ENCODE peak calls at places on chromosomes 1 and 21, in four cellular contexts. One of them, this sample, is unnamed.

GRCh38 chr1:18347559-18347958 is 133.2 kb upstream of the KLHDC7A start:
- DNase-seq in HepG2: no peak
- DNase-seq in GM12878: no peak
- DNase-seq in K562: no peak
- DNase-seq in this sample: no peak

GRCh38 chr1:56573311-56573710 is 6.1 kb downstream of the PLPP3 start:
- DNase-seq in GM12878: no peak
- DNase-seq in HepG2: no peak
- DNase-seq in K562: no peak
- DNase-seq in this sample: no peak

GRCh38 chr1:212167098-212167497 is 118.1 kb upstream of the PPP2R5A start:
- DNase-seq in GM12878: no peak
- DNase-seq in HepG2: no peak
- DNase-seq in K562: peak
- DNase-seq in this sample: no peak

GRCh38 chr1:11414921-11415538 is 63.9 kb upstream of the DISP3 start:
- DNase-seq in GM12878: no peak
- DNase-seq in K562: peak
- DNase-seq in HepG2: no peak
- DNase-seq in this sample: no peak

GRCh38 chr1:4960782-4961475 is 306.5 kb downstream of the AJAP1 start:
- DNase-seq in GM12878: no peak
- DNase-seq in HepG2: no peak
- DNase-seq in K562: no peak
- DNase-seq in this sample: no peak

GRCh38 chr1:234925440-234926251 is 203.0 kb downstream of the TOMM20 start:
- DNase-seq in K562: no peak
- DNase-seq in GM12878: peak
- DNase-seq in HepG2: peak
- DNase-seq in this sample: no peak

GRCh38 chr21:33406493-33406892 is 3.3 kb downstream of the IFNGR2 start:
- DNase-seq in HepG2: no peak
- DNase-seq in K562: no peak
- DNase-seq in GM12878: no peak
- DNase-seq in this sample: no peak

GRCh38 chr1:189899686-189900495 is 577.8 kb downstream of the BRINP3 start:
- DNase-seq in HepG2: no peak
- DNase-seq in GM12878: no peak
- DNase-seq in K562: no peak
- DNase-seq in this sample: no peak

GRCh38 chr1:1231400-1232223 is at the start of gene SDF4:
- DNase-seq in GM12878: peak
- DNase-seq in K562: peak
- DNase-seq in HepG2: peak
- DNase-seq in this sample: peak

GRCh38 chr1:1232224-1232800 is at the start of gene B3GALT6:
- DNase-seq in GM12878: no peak
- DNase-seq in HepG2: no peak
- DNase-seq in K562: no peak
- DNase-seq in this sample: no peak

GRCh38 chr1:1228596-1229321 is 3.0 kb downstream of the SDF4 start:
- DNase-seq in HepG2: no peak
- DNase-seq in GM12878: no peak
- DNase-seq in K562: no peak
- DNase-seq in this sample: no peak

GRCh38 chr1:1229770-1230169 is 2.0 kb downstream of the SDF4 start:
- DNase-seq in HepG2: no peak
- DNase-seq in K562: no peak
- DNase-seq in GM12878: no peak
- DNase-seq in this sample: no peak

DNA sequence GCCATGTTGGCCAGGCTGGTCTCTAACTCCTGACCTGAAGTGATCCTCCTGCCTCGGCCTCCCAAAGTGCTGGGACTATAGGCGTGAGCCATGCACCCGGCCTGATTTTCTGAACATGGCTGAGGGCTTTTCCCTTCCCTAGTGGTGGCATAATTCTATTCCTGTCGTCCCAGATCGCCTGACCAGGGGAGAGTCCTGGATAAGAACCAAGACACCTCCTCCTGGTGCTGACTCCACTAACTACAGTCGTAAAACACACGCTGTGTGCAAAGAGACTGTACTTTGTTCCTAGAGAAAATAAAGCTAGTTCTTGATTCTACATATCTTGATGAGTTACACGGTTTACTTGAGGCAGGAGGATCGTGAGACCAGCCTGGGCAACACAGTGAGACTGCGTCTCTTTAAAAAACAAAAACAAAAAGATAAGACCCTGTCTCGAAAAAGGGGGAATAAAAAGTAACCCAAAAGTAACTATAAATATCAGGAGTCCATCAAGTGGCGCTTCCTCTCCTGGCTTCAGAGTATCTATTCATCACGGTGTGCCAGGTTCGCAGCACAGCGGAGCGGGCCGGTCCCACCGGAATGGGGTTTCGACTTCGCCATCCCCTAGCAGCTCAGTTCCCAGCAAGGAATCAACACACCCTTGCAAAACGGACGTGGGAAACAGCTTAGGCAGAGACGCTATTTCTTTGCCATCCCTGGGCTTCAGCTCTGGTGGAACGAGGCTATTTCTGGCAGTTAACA is 973 bp downstream of the SDF4 start:
- DNase-seq in GM12878: no peak
- DNase-seq in HepG2: peak
- DNase-seq in K562: peak
- DNase-seq in this sample: no peak
- TF ChIP-seq CBFB in GM12878: no peak
- TF ChIP-seq CBFB in HepG2: no peak
- TF ChIP-seq CBFB in K562: no peak
- TF ChIP-seq CBFB in this sample: no peak

GRCh38 chr1:154753426-154753825 is 116.7 kb downstream of the KCNN3 start:
- DNase-seq in GM12878: no peak
- DNase-seq in K562: no peak
- DNase-seq in HepG2: no peak
- DNase-seq in this sample: no peak
- TF ChIP-seq CREB1 in GM12878: no peak
- TF ChIP-seq CREB1 in K562: no peak
- TF ChIP-seq CREB1 in HepG2: no peak
- TF ChIP-seq CREB1 in this sample: no peak

GRCh38 chr1:43974443-43975248 is at the start of gene ATP6V0B:
- DNase-seq in HepG2: peak
- DNase-seq in GM12878: peak
- DNase-seq in K562: peak
- DNase-seq in this sample: peak
- TF ChIP-seq CTCF in HepG2: peak
- TF ChIP-seq CTCF in GM12878: peak
- TF ChIP-seq CTCF in K562: no peak
- TF ChIP-seq CTCF in this sample: no peak

DNA sequence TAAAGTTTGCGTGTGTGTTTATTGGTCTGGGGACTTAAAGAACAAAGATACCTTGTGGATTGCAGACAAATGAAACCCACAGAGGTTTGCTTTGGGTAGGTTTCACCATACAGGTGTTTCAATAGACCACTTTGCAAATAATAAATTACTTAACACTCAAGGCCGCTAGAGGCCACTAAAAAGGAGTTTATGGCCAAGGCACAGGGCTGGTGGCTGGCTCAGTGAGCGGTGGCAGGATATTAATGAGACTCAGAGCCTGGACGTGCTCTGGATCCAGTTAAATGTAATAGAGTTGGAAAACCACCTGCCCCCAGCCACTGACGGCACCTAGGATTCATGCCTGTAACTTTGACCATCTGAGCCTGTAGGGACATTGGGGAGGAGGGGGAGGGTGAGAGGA is 44.5 kb downstream of the LRRC38 start:
- DNase-seq in GM12878: no peak
- DNase-seq in K562: peak
- DNase-seq in HepG2: peak
- DNase-seq in this sample: peak
- TF ChIP-seq CBFB in GM12878: no peak
- TF ChIP-seq CBFB in K562: no peak
- TF ChIP-seq CBFB in HepG2: no peak
- TF ChIP-seq CBFB in this sample: no peak

GRCh38 chr1:186757851-186758250 is 70.9 kb upstream of the PLA2G4A start:
- DNase-seq in GM12878: no peak
- DNase-seq in HepG2: no peak
- DNase-seq in K562: no peak
- DNase-seq in this sample: no peak

GRCh38 chr1:186754542-186755150 is 74.1 kb upstream of the PLA2G4A start:
- DNase-seq in HepG2: no peak
- DNase-seq in GM12878: no peak
- DNase-seq in K562: no peak
- DNase-seq in this sample: no peak

GRCh38 chr1:186749820-186750219 is 69.6 kb upstream of the PTGS2 start:
- DNase-seq in GM12878: no peak
- DNase-seq in HepG2: no peak
- DNase-seq in K562: no peak
- DNase-seq in this sample: no peak

GRCh38 chr1:186750250-186750649 is 70.0 kb upstream of the PTGS2 start:
- DNase-seq in K562: no peak
- DNase-seq in GM12878: no peak
- DNase-seq in HepG2: no peak
- DNase-seq in this sample: no peak

GRCh38 chr1:186753241-186753640 is 73.0 kb upstream of the PTGS2 start:
- DNase-seq in K562: no peak
- DNase-seq in GM12878: no peak
- DNase-seq in HepG2: no peak
- DNase-seq in this sample: no peak
- TF ChIP-seq CREB1 in K562: no peak
- TF ChIP-seq CREB1 in GM12878: no peak
- TF ChIP-seq CREB1 in HepG2: no peak
- TF ChIP-seq CREB1 in this sample: no peak

DNA sequence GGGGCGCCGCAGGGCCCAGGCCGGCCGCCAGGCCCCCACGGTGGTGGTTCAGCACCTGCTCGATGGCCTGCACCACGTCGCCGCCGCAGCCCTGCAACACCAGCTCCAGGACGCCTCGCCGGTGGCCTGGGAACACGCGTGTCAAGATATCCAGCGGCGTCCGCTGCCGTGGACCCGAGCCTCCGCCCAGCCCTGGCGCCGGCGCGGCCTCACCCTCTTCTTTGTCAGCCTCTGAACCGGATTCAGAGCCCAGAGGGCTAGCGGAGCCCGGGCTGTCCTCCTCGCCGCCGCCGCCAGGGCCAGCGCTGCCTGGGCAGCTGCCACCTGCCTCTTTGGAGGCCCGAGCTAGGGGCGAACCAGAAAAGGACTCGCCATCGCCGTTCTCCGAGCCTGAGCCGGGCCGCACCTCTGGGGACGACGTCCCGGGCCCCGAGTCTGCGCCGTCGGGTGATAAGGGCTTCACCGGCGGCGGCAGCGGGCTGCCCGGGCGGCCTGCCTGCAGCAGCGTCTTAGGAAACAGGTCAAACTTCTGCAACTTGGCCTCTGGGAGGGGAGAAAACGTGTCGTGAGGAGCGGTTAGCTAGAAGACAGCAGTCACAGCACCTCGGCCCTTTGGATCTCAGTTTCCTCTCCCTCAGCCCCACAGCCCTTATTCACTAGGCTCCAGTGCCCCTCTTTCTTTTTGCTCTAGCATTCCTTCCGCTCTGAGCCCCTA is 3.9 kb downstream of the DMRTA2 start:
- DNase-seq in HepG2: no peak
- DNase-seq in GM12878: no peak
- DNase-seq in K562: no peak
- DNase-seq in this sample: peak
- TF ChIP-seq CTCF in HepG2: no peak
- TF ChIP-seq CTCF in GM12878: no peak
- TF ChIP-seq CTCF in K562: no peak
- TF ChIP-seq CTCF in this sample: no peak

DNA sequence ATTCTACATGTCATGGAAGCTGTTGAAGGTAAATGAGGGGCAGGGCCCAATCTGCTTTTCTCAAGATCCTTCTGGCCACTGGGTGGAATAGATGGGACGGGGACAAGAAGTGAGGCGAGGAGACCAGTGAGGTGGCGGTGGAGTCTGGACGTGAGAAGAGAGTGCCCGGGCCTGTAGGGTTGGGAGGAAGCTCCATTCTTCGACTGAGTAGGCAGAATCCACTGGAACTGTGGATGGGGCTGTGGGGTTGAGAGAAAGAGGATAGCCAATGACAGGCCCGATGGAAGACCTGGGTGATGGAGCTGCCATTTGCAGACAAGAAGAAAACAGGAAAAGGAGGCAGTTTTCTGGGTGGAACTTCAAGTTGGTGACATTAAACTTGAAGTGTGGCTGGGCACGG is 10.3 kb downstream of the SLC1A7 start:
- DNase-seq in HepG2: no peak
- DNase-seq in K562: no peak
- DNase-seq in GM12878: no peak
- DNase-seq in this sample: no peak
- TF ChIP-seq CBFB in HepG2: no peak
- TF ChIP-seq CBFB in K562: no peak
- TF ChIP-seq CBFB in GM12878: no peak
- TF ChIP-seq CBFB in this sample: no peak